ENCODE peak calls at places on chromosomes 5 and 9, in five cellular contexts. Z is astrocyte of the spinal cord, A is bronchial epithelial cell, I is hepatocyte, E is choroid plexus epithelial cell. B is an unnamed sample.

GRCh38 chr9:21584890-21585289 is 102.8 kb upstream of the IFNE start:
- DNase-seq in Z (no peak), E (no peak), A (no peak), I (no peak), B (no peak)

GRCh38 chr5:177369050-177369912 is 11.6 kb downstream of the RGS14 start:
- DNase-seq in I (peak), A (peak), Z (no peak), E (peak), B (peak)

GRCh38 chr9:83646500-83647239 is 23.7 kb downstream of the IDNK start:
- DNase-seq in E (no peak), Z (no peak), A (no peak), I (no peak), B (no peak)

GRCh38 chr5:119360905-119361605 is 5.2 kb downstream of the TNFAIP8 start:
- DNase-seq in A (peak), Z (no peak), E (peak), I (no peak), B (no peak)

GRCh38 chr5:135318037-135318436 is 81.0 kb downstream of the MACROH2A1 start:
- DNase-seq in Z (no peak), A (no peak), I (no peak), E (no peak), B (no peak)

GRCh38 chr9:115668506-115668905 is 485.1 kb upstream of the PAPPA start:
- DNase-seq in A (peak), Z (peak), E (peak), I (peak), B (no peak)

GRCh38 chr9:130233587-130233945 is 32.0 kb upstream of the HMCN2 start:
- DNase-seq in Z (no peak), A (no peak), E (no peak), I (no peak), B (no peak)

GRCh38 chr5:106380736-106381135 is 1290.0 kb downstream of the EFNA5 start:
- DNase-seq in E (peak), Z (peak), I (no peak), A (peak), B (no peak)

GRCh38 chr5:82197550-82197949 is 80.6 kb downstream of the RPS23 start:
- DNase-seq in I (no peak), E (no peak), A (no peak), Z (no peak), B (no peak)

GRCh38 chr9:111016046-111017026 is 21.9 kb downstream of the LPAR1 start:
- DNase-seq in A (peak), E (peak), I (peak), Z (peak), B (peak)

GRCh38 chr9:104386425-104387069 is 117.5 kb upstream of the OR13F1 start:
- DNase-seq in A (peak), Z (peak), I (peak), E (peak), B (peak)

GRCh38 chr9:87580941-87581438 is 83.3 kb downstream of the DAPK1 start:
- DNase-seq in Z (no peak), I (no peak), A (no peak), E (no peak), B (no peak)

GRCh38 chr5:6185574-6185973 is 192.8 kb downstream of the MED10 start:
- DNase-seq in E (no peak), A (no peak), I (no peak), Z (no peak), B (no peak)

GRCh38 chr5:38466444-38467189 is 89.8 kb downstream of the LIFR start:
- DNase-seq in E (peak), A (no peak), I (no peak), Z (peak), B (no peak)

GRCh38 chr5:118761814-118762213 is 226.5 kb downstream of the DTWD2 start:
- DNase-seq in Z (no peak), A (no peak), E (no peak), I (no peak), B (no peak)

GRCh38 chr9:78893758-78894157 is 596.8 kb downstream of the PSAT1 start:
- DNase-seq in Z (no peak), E (no peak), I (no peak), A (no peak), B (no peak)

GRCh38 chr9:78902051-78902450 is 605.1 kb downstream of the PSAT1 start:
- DNase-seq in Z (no peak), A (no peak), I (no peak), E (no peak), B (no peak)

GRCh38 chr9:78899006-78899405 is 602.1 kb downstream of the PSAT1 start:
- DNase-seq in A (no peak), E (no peak), Z (no peak), I (no peak), B (no peak)

GRCh38 chr9:78900500-78900899 is 603.6 kb downstream of the PSAT1 start:
- DNase-seq in I (no peak), E (no peak), A (no peak), Z (no peak), B (no peak)

DNA sequence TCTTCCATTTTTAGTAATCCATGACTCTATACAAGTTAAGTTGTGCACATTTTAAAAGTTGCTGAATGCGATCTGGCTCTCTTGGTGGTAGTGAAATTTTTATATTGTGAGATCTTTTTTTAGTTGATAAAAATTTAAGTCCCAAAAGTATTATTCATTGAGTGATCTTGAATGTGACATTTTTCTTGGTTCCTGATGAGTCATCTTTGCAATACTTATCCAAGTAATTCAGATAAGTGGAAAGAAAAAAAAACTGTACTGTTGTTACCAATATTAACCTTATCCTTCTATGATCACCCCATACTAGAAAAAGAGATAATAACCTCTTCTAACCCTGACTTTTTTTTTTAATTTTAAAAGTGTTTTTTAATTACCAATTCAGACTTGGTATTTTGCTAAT is 601.3 kb downstream of the PSAT1 start:
- DNase-seq in I (no peak), A (no peak), E (no peak), Z (no peak), B (no peak)
- TF ChIP-seq CTCF in I (no peak), A (no peak), E (no peak), Z (no peak), B (no peak)

GRCh38 chr5:138873886-138874200 is 1.3 kb downstream of the LRRTM2 start:
- DNase-seq in Z (no peak), E (no peak), I (no peak), A (no peak), B (no peak)
- H3K4me3 ChIP-seq in Z (peak), E (no peak), I (no peak), A (no peak), B (no peak)

GRCh38 chr5:18312016-18312415 is 677.8 kb downstream of the TAF11L14 start:
- DNase-seq in A (no peak), I (no peak), E (no peak), Z (no peak), B (no peak)

GRCh38 chr5:18314192-18314778 is 680.0 kb downstream of the TAF11L14 start:
- DNase-seq in E (peak), I (peak), Z (peak), A (no peak), B (peak)
- TF ChIP-seq CTCF in E (peak), I (peak), Z (peak), A (peak), B (peak)

DNA sequence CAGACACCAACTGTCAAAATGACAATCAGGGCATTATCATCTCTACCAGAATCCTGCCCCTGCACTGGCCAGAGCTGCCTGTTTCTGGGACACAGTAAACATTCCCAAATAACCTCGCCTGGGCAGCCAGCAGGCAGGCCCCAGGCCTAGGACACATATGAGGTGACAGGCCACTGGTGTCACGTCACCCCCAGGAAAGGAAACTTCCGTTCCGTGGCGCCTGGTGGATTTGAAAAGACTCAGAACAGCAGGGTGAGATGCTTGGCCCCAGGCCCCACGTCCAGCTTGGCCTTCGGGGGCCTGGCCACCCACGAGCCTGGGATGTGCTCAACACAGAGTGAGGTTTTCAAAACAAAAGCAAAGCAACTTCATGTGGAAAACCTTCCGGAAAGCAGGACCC is 1.3 kb downstream of the SEMA4D start:
- DNase-seq in Z (no peak), E (no peak), I (no peak), A (no peak), B (no peak)
- H3K4me3 ChIP-seq in Z (no peak), E (no peak), I (peak), A (peak), B (peak)

DNA sequence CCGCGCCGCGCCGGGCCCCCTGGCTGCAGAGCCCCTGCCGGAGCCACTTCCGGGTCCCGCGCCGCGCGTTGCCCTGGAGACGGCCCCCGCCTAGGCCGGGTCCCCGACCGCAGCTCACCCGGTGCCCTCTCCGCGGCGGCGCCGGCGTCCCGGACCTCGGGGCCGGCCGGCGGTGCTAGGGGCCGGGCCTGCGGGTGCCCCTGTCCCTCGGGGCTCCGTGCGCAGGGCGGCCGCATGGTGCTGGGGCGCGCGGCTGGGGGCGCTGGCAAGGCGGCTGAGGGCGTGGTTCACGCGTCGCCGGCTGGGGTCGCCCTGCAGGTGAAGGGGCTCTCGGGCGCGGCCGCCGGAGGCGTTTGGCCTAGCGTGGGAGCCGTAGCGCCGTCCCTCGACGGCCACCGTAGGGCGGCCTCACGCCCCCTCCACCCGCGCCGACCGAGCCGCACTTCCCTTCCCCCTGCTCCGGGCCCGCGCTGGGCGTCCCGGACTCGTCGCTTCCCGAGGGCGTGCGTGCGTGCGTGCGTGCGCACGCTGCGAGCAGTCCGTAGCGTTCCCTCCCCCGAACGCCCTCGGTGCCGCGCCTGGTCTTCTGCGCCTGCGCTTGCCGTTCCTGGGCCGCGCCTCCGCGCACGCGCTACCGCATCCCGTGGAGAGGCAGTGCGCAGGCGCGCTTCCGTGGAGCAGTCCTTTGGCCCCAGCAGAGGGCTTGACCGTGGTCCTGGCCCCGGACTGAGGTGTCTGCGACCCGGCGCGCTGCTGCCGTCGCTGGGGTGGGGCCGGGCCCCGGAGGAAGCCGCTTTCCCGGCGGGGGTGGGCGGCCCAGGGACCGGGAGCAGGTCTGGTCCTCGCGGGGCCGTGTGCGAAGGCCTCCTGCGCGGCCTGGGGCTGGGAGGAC is at the start of gene TMEM250:
- DNase-seq in A (peak), Z (peak), E (peak), I (peak), B (peak)
- TF ChIP-seq CTCF in A (peak), Z (no peak), E (no peak), I (no peak), B (no peak)

GRCh38 chr5:16886793-16887345 is 49.2 kb downstream of the MYO10 start:
- DNase-seq in Z (no peak), E (no peak), A (no peak), I (no peak), B (no peak)
- H3K4me3 ChIP-seq in Z (no peak), E (no peak), A (no peak), I (no peak), B (no peak)

DNA sequence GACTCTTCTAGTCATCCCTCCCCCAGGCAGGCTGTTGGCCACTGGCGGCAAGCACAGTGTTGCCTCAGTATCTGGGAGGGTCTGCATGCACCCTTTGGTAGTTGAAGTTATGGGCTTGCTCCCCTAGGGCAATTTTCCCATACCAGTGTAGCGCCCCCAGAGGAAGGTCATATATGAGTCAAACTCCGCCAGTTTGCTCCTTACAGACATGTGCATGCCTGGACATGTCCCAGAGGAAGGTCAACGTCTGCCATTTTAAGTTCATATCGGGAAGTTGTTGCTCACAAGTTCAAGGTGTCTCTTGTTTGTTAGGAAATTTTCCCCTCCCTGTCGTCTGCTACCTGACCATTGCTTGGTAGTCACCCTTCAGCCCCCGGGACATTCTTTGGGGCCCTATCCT is 51.3 kb upstream of the MROH2B start:
- DNase-seq in A (no peak), I (no peak), Z (no peak), E (no peak), B (peak)
- TF ChIP-seq CTCF in A (no peak), I (no peak), Z (no peak), E (no peak), B (peak)

B was measured in GM12865.